ENCODE peak calls at places on chromosomes 11 and 22, in five cellular contexts. M, C, T, I and G are unnamed samples.

GRCh38 chr11:111438168-111438567 is 59.1 kb upstream of the POU2AF1 start:
- DNase-seq in I (no peak), T (no peak), M (no peak), C (no peak), G (no peak)

GRCh38 chr22:41589260-41589600 is 410 bp downstream of the PMM1 start:
- DNase-seq in T (no peak), M (no peak), C (no peak), I (no peak), G (no peak)

GRCh38 chr22:46659059-46659790 is 39.0 kb downstream of the GRAMD4 start:
- DNase-seq in I (no peak), C (no peak), M (no peak), T (no peak), G (no peak)

GRCh38 chr11:63745304-63746170 is 23.0 kb downstream of the ZFTA start:
- DNase-seq in T (no peak), C (no peak), M (no peak), I (no peak), G (no peak)

GRCh38 chr22:24290459-24290858 is 19.8 kb downstream of the SPECC1L start:
- DNase-seq in M (no peak), C (no peak), I (no peak), T (no peak), G (no peak)

GRCh38 chr11:16280256-16280682 is 76.1 kb downstream of the SOX6 start:
- DNase-seq in I (peak), M (no peak), T (no peak), C (no peak), G (no peak)

GRCh38 chr11:93623179-93623578 is 38.3 kb upstream of the CEP295 start:
- DNase-seq in M (no peak), I (no peak), T (no peak), C (no peak), G (peak)

GRCh38 chr11:134464196-134464595 is 52.2 kb upstream of the B3GAT1 start:
- DNase-seq in T (no peak), M (no peak), I (no peak), C (no peak), G (no peak)

GRCh38 chr22:29112102-29112501 is 39.3 kb downstream of the KREMEN1 start:
- DNase-seq in C (no peak), T (no peak), I (no peak), M (no peak), G (no peak)

GRCh38 chr11:115266066-115266465 is 238.1 kb downstream of the CADM1 start:
- DNase-seq in I (no peak), M (no peak), C (no peak), T (no peak), G (no peak)

GRCh38 chr11:74171630-74172465 is 759 bp downstream of the PPME1 start:
- DNase-seq in M (no peak), I (no peak), C (no peak), T (no peak), G (no peak)

GRCh38 chr11:128772814-128773213 is 78.9 kb downstream of the FLI1 start:
- DNase-seq in I (peak), T (no peak), C (no peak), M (peak), G (no peak)

GRCh38 chr11:1510928-1511327 is 24.3 kb upstream of the MOB2 start:
- DNase-seq in I (no peak), M (no peak), C (no peak), T (no peak), G (no peak)

GRCh38 chr11:100329352-100329751 is 357.7 kb upstream of the ARHGAP42 start:
- DNase-seq in M (no peak), I (no peak), T (no peak), C (no peak), G (no peak)

GRCh38 chr22:39188809-39189208 is 36.3 kb upstream of the CBX7 start:
- DNase-seq in T (no peak), I (no peak), M (no peak), C (no peak), G (no peak)

GRCh38 chr22:43399338-43399979 is 12.4 kb upstream of the MPPED1 start:
- DNase-seq in M (no peak), I (no peak), C (no peak), T (no peak), G (no peak)

GRCh38 chr22:17199131-17199731 is 20.0 kb downstream of the ADA2 start:
- DNase-seq in C (no peak), M (no peak), I (peak), T (peak), G (no peak)

GRCh38 chr22:37492428-37493344 is 6.5 kb upstream of the MFNG start:
- DNase-seq in T (no peak), I (no peak), C (peak), M (no peak), G (peak)

GRCh38 chr11:64854534-64855502 is 10.4 kb upstream of the CDC42BPG start:
- DNase-seq in T (peak), C (peak), I (peak), M (no peak), G (no peak)

GRCh38 chr11:82776377-82776776 is 42.7 kb upstream of the FAM181B start:
- DNase-seq in T (no peak), M (no peak), I (no peak), C (peak), G (no peak)

GRCh38 chr22:40739723-40740122 is 60.4 kb downstream of the MCHR1 start:
- DNase-seq in T (no peak), M (no peak), C (no peak), I (no peak), G (no peak)

GRCh38 chr11:72762641-72763304 is 10.6 kb upstream of the ARAP1 start:
- DNase-seq in C (no peak), M (no peak), T (no peak), I (no peak), G (peak)

GRCh38 chr11:72568861-72569260 is 105.4 kb downstream of the PDE2A start:
- DNase-seq in M (no peak), I (no peak), T (no peak), C (peak), G (no peak)

GRCh38 chr11:102436546-102436945 is 16.0 kb downstream of the TMEM123 start:
- DNase-seq in C (peak), T (no peak), M (no peak), I (no peak), G (no peak)

GRCh38 chr22:28014141-28015055 is 95.3 kb upstream of the PITPNB start:
- DNase-seq in I (no peak), M (no peak), T (no peak), C (no peak), G (no peak)

GRCh38 chr22:44440224-44441160 is 57.5 kb downstream of the RTL6 start:
- DNase-seq in M (peak), C (no peak), T (no peak), I (no peak), G (no peak)

GRCh38 chr11:115418626-115419025 is 85.6 kb downstream of the CADM1 start:
- DNase-seq in M (no peak), I (no peak), T (no peak), C (no peak), G (no peak)

GRCh38 chr11:13118194-13118593 is 109.1 kb downstream of the RASSF10 start:
- DNase-seq in T (peak), C (peak), M (no peak), I (no peak), G (no peak)

GRCh38 chr11:6319879-6320410 is 356 bp downstream of the CAVIN3 start:
- DNase-seq in C (peak), I (peak), M (peak), T (peak), G (peak)

GRCh38 chr11:42762348-42762747 is 549.4 kb upstream of the API5 start:
- DNase-seq in M (no peak), C (no peak), I (no peak), T (no peak), G (no peak)

GRCh38 chr11:122984186-122985011 is 2.8 kb upstream of the BSX start:
- DNase-seq in T (no peak), I (no peak), M (no peak), C (no peak), G (peak)

GRCh38 chr11:65854871-65855837 is 2.8 kb downstream of the CFL1 start:
- DNase-seq in C (no peak), T (no peak), I (no peak), M (no peak), G (no peak)

GRCh38 chr22:19802001-19802880 is 41.7 kb downstream of the TBX1 start:
- DNase-seq in M (no peak), I (no peak), C (no peak), T (no peak), G (no peak)

GRCh38 chr22:19800306-19800705 is 39.7 kb downstream of the TBX1 start:
- DNase-seq in M (no peak), C (no peak), T (no peak), I (no peak), G (no peak)

GRCh38 chr22:19800761-19801244 is 40.2 kb downstream of the TBX1 start:
- DNase-seq in C (peak), M (no peak), I (no peak), T (no peak), G (no peak)

GRCh38 chr22:19802881-19803735 is 42.5 kb downstream of the TBX1 start:
- DNase-seq in I (no peak), T (no peak), M (no peak), C (no peak), G (no peak)

DNA sequence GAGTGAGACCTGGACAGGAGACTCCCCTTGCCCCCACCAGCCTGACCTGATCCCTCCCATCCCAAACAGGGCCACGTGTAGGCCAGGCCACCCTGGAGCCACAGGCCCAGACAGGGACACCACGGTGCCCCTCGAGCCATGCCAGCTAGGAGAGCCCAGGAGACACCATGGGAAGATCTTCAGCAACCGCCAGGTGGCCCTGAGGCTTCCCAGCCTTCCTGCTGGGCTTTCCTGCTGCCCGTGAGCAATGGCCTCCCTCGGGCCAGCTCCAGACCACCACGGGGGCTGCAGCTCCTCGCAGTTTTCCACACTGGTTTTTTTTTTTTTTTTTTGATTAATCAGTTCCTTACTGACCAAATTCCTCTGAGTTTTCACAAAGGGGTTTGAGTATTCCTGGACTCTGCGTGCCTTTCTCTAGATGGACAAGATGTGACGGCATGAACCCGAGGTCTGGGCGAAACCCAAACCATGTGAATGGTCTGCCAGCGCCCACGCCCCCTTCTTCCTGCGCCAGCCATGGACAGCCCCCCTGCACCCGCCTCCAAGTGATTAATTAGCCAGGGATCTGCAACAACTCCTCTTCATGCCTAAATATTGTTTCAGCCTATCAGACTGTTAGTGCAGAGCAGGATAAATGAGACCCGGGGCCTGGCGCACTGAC is 40.9 kb downstream of the TBX1 start:
- DNase-seq in T (no peak), I (no peak), C (no peak), M (no peak), G (no peak)
- TF ChIP-seq CTCF in T (no peak), I (no peak), C (no peak), M (no peak), G (no peak)

DNA sequence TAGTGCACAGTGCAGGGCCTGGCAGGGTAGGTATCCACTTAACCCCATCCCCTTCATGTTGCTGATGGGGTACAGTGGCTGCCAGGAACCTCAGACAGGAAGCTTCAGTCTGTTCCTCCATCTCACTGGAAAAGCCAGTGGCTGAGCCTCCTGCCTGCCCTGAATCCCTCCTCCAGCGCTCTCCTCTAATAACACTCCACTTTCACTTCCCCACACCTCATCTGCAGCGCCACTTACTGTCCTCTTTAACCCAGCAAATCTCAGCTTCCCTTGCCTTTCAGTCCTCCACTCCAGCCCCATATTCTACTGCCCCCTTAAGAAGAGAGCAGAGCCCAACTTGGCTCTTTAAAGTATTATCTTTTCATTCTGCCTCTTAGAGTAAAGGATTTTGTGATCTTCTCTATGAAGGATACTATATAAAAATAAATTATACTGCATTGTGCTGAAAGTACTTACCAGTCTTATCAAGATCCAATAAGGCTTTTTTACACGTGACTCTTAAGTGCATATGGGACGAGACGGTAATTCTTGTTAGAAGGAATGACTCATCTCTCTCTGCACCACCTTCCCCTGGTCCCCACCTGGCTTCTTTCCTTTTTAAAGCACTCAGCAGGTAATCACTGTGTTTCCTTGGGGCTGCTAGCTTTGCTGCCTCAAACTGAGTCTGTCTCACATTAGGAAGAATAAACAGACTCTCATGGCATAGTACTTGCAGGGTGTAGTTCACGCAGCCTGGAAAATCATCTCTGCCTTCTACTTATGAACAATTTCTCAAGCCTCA is 238.0 kb upstream of the NARS2 start:
- DNase-seq in C (no peak), I (no peak), T (no peak), M (no peak), G (no peak)
- TF ChIP-seq CTCF in C (no peak), I (no peak), T (no peak), M (no peak), G (no peak)

DNA sequence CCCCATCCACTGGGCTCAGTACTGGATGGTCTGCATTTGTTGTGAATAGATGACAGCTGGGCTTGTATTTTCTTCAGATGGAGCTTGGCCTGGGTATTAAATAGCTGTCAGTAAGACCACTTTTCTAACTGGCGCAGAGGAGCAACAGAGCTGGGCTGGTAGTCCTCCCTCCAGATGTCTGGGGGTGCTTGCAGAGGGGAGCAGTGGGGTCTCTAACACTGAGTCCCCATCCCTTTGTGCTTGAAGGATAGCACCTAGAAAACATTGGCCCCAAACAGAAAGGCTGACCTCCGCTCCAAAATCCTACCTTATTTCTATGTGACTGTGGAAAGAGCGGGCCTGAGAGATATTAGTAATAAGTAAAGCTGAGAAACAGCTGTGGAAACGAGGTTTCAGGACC is 131.6 kb upstream of the E2F8 start:
- DNase-seq in C (no peak), I (no peak), T (no peak), M (no peak), G (no peak)
- TF ChIP-seq CTCF in C (no peak), I (no peak), T (no peak), M (no peak), G (no peak)

GRCh38 chr11:120142072-120142423 is 4.1 kb upstream of the TRIM29 start:
- DNase-seq in C (no peak), I (no peak), M (no peak), T (no peak), G (no peak)
- TF ChIP-seq CTCF in C (no peak), I (no peak), M (no peak), T (no peak), G (no peak)

DNA sequence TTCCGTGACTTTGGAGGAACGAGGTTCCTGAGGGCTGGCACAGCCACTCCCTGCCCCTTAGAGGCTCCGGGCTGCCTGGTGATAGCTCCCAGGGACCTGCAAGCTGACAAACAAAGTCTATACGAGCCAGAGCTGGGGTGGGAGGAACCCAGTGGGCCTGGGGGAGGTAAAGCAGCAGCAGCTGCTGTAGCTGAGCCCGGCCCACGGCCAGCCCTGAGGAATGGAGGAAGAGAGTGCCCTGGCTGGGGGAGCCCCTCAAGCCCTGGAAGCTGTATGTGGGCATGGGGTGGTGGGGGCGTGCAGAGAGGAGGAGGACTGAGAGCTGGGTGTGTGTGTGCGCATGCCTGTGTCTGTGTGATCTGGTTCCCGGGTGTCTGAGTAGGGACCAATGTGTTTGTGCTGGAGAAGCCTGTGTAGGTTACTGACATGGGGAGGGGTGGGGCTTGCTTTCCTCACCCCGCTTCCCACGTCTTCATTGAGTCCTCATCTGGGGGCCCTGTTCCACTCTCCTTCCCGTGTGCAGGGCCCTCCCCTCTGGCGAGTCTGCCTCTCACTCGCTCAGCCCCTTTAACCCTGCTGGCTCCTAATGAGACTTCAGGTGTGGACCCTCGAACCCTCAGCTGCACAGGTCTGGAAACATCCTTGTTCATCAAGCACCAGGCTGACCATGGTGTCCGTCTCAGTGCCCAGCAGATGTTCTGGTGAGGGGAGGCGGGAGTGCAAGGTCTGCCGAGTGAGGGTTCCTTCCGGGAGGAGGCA is 10.8 kb downstream of the ST3GAL4 start:
- DNase-seq in T (no peak), M (no peak), C (no peak), I (peak), G (no peak)
- TF ChIP-seq CTCF in T (no peak), M (no peak), C (no peak), I (no peak), G (no peak)